ENCODE peak calls at places on chromosomes 4 and X, in five cellular contexts. G, R, N, A and I are unnamed samples.

GRCh38 chr4:140904904-140905303 is 148.7 kb upstream of the TBC1D9 start:
- DNase-seq in G (no peak), R (no peak), N (no peak), A (no peak), I (no peak)

GRCh38 chrX:72019487-72019886 is 108.8 kb downstream of the NHSL2 start:
- DNase-seq in G (no peak), R (no peak), N (peak), A (no peak), I (no peak)

GRCh38 chrX:50067435-50068292 is 133.1 kb downstream of the AKAP4 start:
- DNase-seq in G (peak), R (no peak), N (no peak), A (no peak), I (peak)

GRCh38 chr4:3233391-3234071 is 15.4 kb upstream of the MSANTD1 start:
- DNase-seq in G (no peak), R (no peak), N (no peak), A (peak), I (peak)

GRCh38 chr4:42768125-42768748 is 111.3 kb upstream of the ATP8A1 start:
- DNase-seq in G (peak), R (no peak), N (no peak), A (no peak), I (no peak)

GRCh38 chr4:40662962-40663604 is 33.4 kb upstream of the RBM47 start:
- DNase-seq in G (no peak), R (peak), N (no peak), A (peak), I (peak)

GRCh38 chr4:42638993-42639392 is 17.9 kb downstream of the ATP8A1 start:
- DNase-seq in G (no peak), R (no peak), N (no peak), A (no peak), I (no peak)

GRCh38 chr4:34953145-34953799 is 1291.0 kb downstream of the ARAP2 start:
- DNase-seq in G (peak), R (peak), N (no peak), A (no peak), I (no peak)

GRCh38 chrX:143934542-143934941 is 50.7 kb downstream of the UBE2NL start:
- DNase-seq in G (peak), R (no peak), N (no peak), A (no peak), I (no peak)

GRCh38 chr4:4271912-4272311 is 18.0 kb downstream of the LYAR start:
- DNase-seq in G (no peak), R (no peak), N (no peak), A (peak), I (peak)

GRCh38 chrX:150503898-150504219 is 64.6 kb upstream of the MTM1 start:
- DNase-seq in G (no peak), R (peak), N (no peak), A (no peak), I (no peak)

GRCh38 chr4:2257361-2258001 is 4.4 kb downstream of the MXD4 start:
- DNase-seq in G (peak), R (no peak), N (no peak), A (no peak), I (no peak)

GRCh38 chrX:72236841-72237240 is 2.0 kb downstream of the ERCC6L start:
- DNase-seq in G (no peak), R (peak), N (no peak), A (no peak), I (no peak)

GRCh38 chr4:21366312-21366711 is 582.3 kb downstream of the KCNIP4 start:
- DNase-seq in G (no peak), R (no peak), N (no peak), A (no peak), I (peak)

GRCh38 chrX:30489323-30489722 is 88.2 kb downstream of the TASL start:
- DNase-seq in G (no peak), R (peak), N (no peak), A (no peak), I (no peak)

GRCh38 chrX:30488092-30488491 is 89.5 kb downstream of the TASL start:
- DNase-seq in G (no peak), R (peak), N (no peak), A (peak), I (peak)

GRCh38 chrX:30495468-30495867 is 82.1 kb downstream of the TASL start:
- DNase-seq in G (no peak), R (no peak), N (no peak), A (no peak), I (no peak)

GRCh38 chrX:30493348-30493747 is 84.2 kb downstream of the TASL start:
- DNase-seq in G (no peak), R (no peak), N (no peak), A (no peak), I (no peak)
- TF ChIP-seq CTCF in G (no peak), R (no peak), N (no peak), A (no peak), I (peak)

DNA sequence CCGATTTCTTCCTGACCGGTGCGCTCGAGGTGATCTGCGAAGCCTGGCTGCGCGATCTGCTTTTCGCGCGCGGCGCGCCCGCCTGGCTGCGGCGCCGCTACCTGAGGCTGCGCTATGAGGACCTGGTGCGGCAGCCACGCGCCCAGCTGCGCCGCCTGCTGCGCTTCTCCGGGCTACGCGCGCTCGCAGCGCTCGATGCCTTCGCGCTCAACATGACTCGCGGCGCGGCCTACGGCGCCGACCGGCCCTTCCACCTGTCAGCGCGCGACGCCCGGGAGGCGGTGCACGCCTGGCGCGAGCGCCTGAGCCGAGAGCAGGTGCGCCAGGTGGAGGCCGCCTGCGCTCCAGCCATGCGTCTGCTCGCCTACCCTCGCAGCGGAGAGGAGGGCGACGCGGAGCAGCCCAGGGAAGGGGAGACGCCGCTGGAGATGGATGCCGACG is 1.4 kb downstream of the CHST7 start:
- DNase-seq in G (peak), R (no peak), N (no peak), A (no peak), I (peak)
- TF ChIP-seq CTCF in G (no peak), R (no peak), N (no peak), A (no peak), I (no peak)

DNA sequence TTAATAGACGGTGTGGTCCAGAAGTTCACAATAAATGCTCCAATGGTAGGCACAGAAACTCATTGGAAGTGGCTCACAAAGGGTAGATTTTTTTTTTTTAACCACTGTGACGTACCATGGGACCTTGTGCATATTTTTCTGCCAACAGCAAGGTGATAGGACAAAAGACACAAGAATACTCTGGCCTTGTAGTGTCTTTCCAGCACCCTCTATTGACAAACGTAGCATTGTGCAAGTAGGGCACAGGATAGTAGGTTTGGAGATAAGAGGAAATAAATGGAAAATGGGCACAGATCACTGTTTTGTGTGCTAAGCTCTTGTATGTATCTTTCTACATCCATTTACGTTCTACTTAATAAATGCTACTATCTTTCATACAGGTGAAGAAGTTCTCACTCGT is 2054.9 kb downstream of the PCDH7 start:
- DNase-seq in G (no peak), R (peak), N (no peak), A (no peak), I (peak)
- TF ChIP-seq CTCF in G (no peak), R (peak), N (peak), A (no peak), I (peak)

DNA sequence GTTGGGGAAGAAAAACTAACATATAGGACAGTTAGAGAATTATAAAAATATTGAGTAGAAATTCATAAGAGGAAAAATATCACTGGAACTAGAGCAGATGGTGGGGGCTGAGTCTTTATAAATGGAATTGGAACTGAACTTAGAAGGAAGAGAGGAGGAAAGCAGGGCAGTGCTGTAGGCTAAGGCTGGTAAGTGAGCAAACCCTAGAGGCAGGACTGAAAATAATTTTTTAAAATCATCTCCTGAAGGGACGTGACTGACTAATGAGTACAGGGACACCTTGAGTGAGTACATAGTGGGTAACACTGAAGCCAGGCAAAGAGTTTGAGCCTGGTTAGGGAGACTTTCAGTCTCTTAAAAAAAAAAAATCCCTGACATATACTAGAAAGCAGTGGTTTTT is 63.3 kb downstream of the GALNT7 start:
- DNase-seq in G (no peak), R (peak), N (no peak), A (peak), I (peak)
- TF ChIP-seq CTCF in G (no peak), R (peak), N (peak), A (peak), I (peak)

GRCh38 chr4:97952763-97953162 is 190.5 kb downstream of the STPG2 start:
- DNase-seq in G (no peak), R (no peak), N (no peak), A (no peak), I (no peak)
- TF ChIP-seq CTCF in G (no peak), R (no peak), N (no peak), A (no peak), I (no peak)

GRCh38 chr4:46950826-46951225 is 41.8 kb upstream of the COX7B2 start:
- DNase-seq in G (no peak), R (no peak), N (no peak), A (no peak), I (no peak)

GRCh38 chr4:46953564-46953963 is 39.8 kb downstream of the GABRA4 start:
- DNase-seq in G (no peak), R (no peak), N (no peak), A (no peak), I (no peak)

GRCh38 chr4:46946914-46947313 is 37.9 kb upstream of the COX7B2 start:
- DNase-seq in G (no peak), R (no peak), N (no peak), A (no peak), I (peak)

GRCh38 chr4:46945062-46945461 is 36.0 kb upstream of the COX7B2 start:
- DNase-seq in G (no peak), R (no peak), N (no peak), A (no peak), I (no peak)

GRCh38 chr4:46949822-46950221 is 40.8 kb upstream of the COX7B2 start:
- DNase-seq in G (no peak), R (no peak), N (no peak), A (no peak), I (no peak)
- TF ChIP-seq CTCF in G (no peak), R (no peak), N (no peak), A (no peak), I (no peak)

GRCh38 chrX:118761950-118762725 is 34.7 kb downstream of the IL13RA1 start:
- DNase-seq in G (no peak), R (peak), N (no peak), A (no peak), I (no peak)
- TF ChIP-seq CTCF in G (no peak), R (peak), N (no peak), A (no peak), I (peak)

GRCh38 chrX:116198810-116199209 is 28.3 kb downstream of the AGTR2 start:
- DNase-seq in G (no peak), R (peak), N (no peak), A (no peak), I (peak)
- TF ChIP-seq CTCF in G (peak), R (peak), N (no peak), A (no peak), I (peak)

GRCh38 chr4:1234811-1235292 is 14.1 kb downstream of the CTBP1 start:
- DNase-seq in G (no peak), R (no peak), N (no peak), A (no peak), I (no peak)

GRCh38 chr4:1234296-1234695 is 14.6 kb downstream of the CTBP1 start:
- DNase-seq in G (no peak), R (no peak), N (no peak), A (peak), I (no peak)

GRCh38 chr4:1232661-1233621 is 16.0 kb downstream of the CTBP1 start:
- DNase-seq in G (no peak), R (no peak), N (no peak), A (no peak), I (peak)

GRCh38 chr4:1235381-1236102 is 13.4 kb downstream of the CTBP1 start:
- DNase-seq in G (no peak), R (no peak), N (no peak), A (no peak), I (no peak)

DNA sequence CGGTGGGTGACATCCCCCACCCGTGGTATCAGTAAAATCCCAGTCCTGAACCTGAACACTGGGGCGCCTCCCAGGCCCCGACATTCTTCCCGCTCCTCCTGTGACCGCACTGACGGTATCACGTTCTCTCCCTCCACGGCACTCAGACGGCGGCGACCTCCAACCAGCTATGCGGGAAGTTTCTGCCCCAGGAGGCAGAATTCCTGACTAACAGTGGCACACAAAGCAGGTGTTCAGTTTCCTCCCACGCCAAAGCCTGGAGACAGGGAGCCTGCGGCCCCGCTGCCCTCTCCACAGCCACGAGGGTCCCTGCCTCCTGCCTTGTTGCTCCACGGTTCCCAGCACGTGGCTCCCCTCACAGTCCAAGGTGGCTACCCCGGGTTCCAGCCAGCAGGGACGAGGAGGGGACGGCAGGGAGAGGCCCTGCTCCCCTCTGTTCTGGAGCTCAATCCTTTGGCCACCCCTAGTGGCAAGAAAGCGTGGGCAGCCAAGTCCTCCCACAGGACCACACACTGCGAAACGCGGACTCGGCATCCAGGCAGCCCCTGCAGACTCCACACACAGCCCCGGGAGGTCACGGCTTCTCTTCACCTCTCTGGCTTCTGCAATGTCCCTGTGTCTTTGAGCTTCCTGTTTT is 15.2 kb downstream of the CTBP1 start:
- DNase-seq in G (no peak), R (no peak), N (no peak), A (no peak), I (peak)
- TF ChIP-seq CTCF in G (no peak), R (no peak), N (peak), A (peak), I (peak)